ENCODE peak calls at places on chromosomes 2 and 18, in six cellular contexts. One of them, this sample, is unnamed. For H3K27me3, the result is how much of the 10 kb centered on the place peaks cover.

GRCh38 chr2:144675331-144675730 is 155.4 kb upstream of the ZEB2 start:
- DNase-seq in CD8-positive, alpha-beta memory T cell: no peak
- DNase-seq in tibial nerve: no peak
- DNase-seq in cardiac muscle cell: no peak
- DNase-seq in lung: no peak
- DNase-seq in left lung: no peak
- DNase-seq in this sample: no peak

GRCh38 chr2:218027426-218028188 is 24.8 kb upstream of the TNS1 start:
- DNase-seq in CD8-positive, alpha-beta memory T cell: no peak
- DNase-seq in tibial nerve: no peak
- DNase-seq in cardiac muscle cell: no peak
- DNase-seq in lung: no peak
- DNase-seq in left lung: no peak
- DNase-seq in this sample: no peak

GRCh38 chr2:20623241-20623640 is 27.7 kb downstream of the HS1BP3 start:
- DNase-seq in CD8-positive, alpha-beta memory T cell: no peak
- DNase-seq in tibial nerve: no peak
- DNase-seq in cardiac muscle cell: no peak
- DNase-seq in lung: no peak
- DNase-seq in left lung: peak
- DNase-seq in this sample: no peak

GRCh38 chr2:46775722-46776121 is 139.9 kb downstream of the MCFD2 start:
- DNase-seq in CD8-positive, alpha-beta memory T cell: no peak
- DNase-seq in tibial nerve: no peak
- DNase-seq in cardiac muscle cell: no peak
- DNase-seq in lung: no peak
- DNase-seq in left lung: no peak
- DNase-seq in this sample: no peak

GRCh38 chr2:39550701-39551285 is 113.7 kb upstream of the MAP4K3 start:
- DNase-seq in CD8-positive, alpha-beta memory T cell: no peak
- DNase-seq in tibial nerve: no peak
- DNase-seq in cardiac muscle cell: no peak
- DNase-seq in lung: no peak
- DNase-seq in left lung: no peak
- DNase-seq in this sample: no peak

GRCh38 chr2:42042956-42043355 is 4.9 kb upstream of the PKDCC start:
- DNase-seq in CD8-positive, alpha-beta memory T cell: no peak
- DNase-seq in tibial nerve: no peak
- DNase-seq in cardiac muscle cell: no peak
- DNase-seq in lung: no peak
- DNase-seq in left lung: no peak
- DNase-seq in this sample: no peak

GRCh38 chr2:39913648-39914456 is 134.8 kb upstream of the THUMPD2 start:
- DNase-seq in CD8-positive, alpha-beta memory T cell: no peak
- DNase-seq in tibial nerve: no peak
- DNase-seq in cardiac muscle cell: peak
- DNase-seq in lung: no peak
- DNase-seq in left lung: no peak
- DNase-seq in this sample: no peak

GRCh38 chr2:197838036-197838435 is 33.6 kb downstream of the PLCL1 start:
- DNase-seq in CD8-positive, alpha-beta memory T cell: no peak
- DNase-seq in tibial nerve: no peak
- DNase-seq in cardiac muscle cell: no peak
- DNase-seq in lung: no peak
- DNase-seq in left lung: no peak
- DNase-seq in this sample: no peak

GRCh38 chr2:121350884-121351283 is 65.9 kb upstream of the TFCP2L1 start:
- DNase-seq in CD8-positive, alpha-beta memory T cell: no peak
- DNase-seq in tibial nerve: no peak
- DNase-seq in cardiac muscle cell: no peak
- DNase-seq in lung: no peak
- DNase-seq in left lung: no peak
- DNase-seq in this sample: no peak

GRCh38 chr2:202178342-202178958 is 59.9 kb downstream of the SUMO1 start:
- DNase-seq in CD8-positive, alpha-beta memory T cell: peak
- DNase-seq in tibial nerve: peak
- DNase-seq in cardiac muscle cell: peak
- DNase-seq in lung: peak
- DNase-seq in left lung: no peak
- DNase-seq in this sample: peak

GRCh38 chr2:187098154-187098553 is 249.2 kb upstream of the ZSWIM2 start:
- DNase-seq in CD8-positive, alpha-beta memory T cell: no peak
- DNase-seq in tibial nerve: no peak
- DNase-seq in cardiac muscle cell: no peak
- DNase-seq in lung: no peak
- DNase-seq in left lung: no peak
- DNase-seq in this sample: no peak

GRCh38 chr18:24793742-24794141 is 333.3 kb downstream of the HRH4 start:
- DNase-seq in CD8-positive, alpha-beta memory T cell: no peak
- DNase-seq in tibial nerve: no peak
- DNase-seq in cardiac muscle cell: no peak
- DNase-seq in lung: no peak
- DNase-seq in left lung: no peak
- DNase-seq in this sample: no peak

GRCh38 chr2:147098946-147099345 is 745.9 kb upstream of the ACVR2A start:
- DNase-seq in CD8-positive, alpha-beta memory T cell: no peak
- DNase-seq in tibial nerve: no peak
- DNase-seq in cardiac muscle cell: no peak
- DNase-seq in lung: no peak
- DNase-seq in left lung: no peak
- DNase-seq in this sample: no peak

GRCh38 chr2:145597809-145598208 is 1077.9 kb upstream of the ZEB2 start:
- DNase-seq in CD8-positive, alpha-beta memory T cell: no peak
- DNase-seq in tibial nerve: no peak
- DNase-seq in cardiac muscle cell: no peak
- DNase-seq in lung: no peak
- DNase-seq in left lung: no peak
- DNase-seq in this sample: no peak

GRCh38 chr2:197600306-197600705 is 75.1 kb downstream of the RFTN2 start:
- DNase-seq in CD8-positive, alpha-beta memory T cell: no peak
- DNase-seq in tibial nerve: no peak
- DNase-seq in cardiac muscle cell: no peak
- DNase-seq in lung: no peak
- DNase-seq in left lung: no peak
- DNase-seq in this sample: no peak

DNA sequence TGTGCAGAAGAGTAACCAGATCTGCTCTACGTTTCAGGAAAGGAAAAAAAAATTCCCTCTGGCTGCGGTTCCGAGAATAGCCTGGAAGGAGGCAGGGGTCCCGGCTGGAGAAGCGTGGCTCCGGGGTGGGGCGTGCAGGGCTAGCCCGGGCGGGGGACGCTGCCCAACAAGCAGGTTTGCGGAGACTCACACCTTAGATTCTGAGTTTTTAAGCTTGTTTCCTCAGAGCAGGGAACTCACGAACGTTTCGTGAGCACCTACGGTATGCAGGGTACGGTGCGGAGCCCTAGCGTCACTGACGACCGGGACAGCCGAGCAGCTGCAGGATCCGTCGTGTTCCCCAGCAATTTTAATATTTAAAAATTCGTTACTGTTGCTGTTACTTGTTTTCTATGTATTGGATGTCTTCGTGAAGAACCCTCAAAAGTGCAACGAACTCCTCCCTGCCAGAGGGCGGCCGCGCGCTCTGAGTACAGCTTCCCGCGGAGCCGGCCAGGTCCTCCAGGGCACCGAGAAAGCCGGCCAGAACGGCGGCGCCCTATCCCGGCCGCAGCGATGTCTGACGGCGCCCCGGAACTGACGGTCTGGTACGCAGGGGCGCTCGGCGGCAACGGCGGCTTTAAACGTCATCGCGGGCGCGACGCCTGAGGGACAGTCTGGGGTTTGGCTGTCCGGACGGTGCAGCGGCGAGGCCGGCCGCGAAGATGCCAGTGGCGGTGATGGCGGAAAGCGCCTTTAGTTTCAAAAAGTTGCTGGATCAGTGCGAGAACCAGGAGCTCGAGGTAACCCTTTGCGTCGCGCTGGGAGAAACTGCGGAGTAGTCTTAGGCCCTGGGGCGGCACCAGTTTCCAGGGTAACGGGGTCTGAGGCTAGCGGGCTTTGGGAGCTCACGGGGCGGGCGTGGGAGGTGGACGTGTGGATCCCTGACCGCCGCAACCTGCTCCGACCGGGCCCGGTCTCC is at the start of gene COPS8:
- DNase-seq in CD8-positive, alpha-beta memory T cell: peak
- DNase-seq in tibial nerve: peak
- DNase-seq in cardiac muscle cell: peak
- DNase-seq in lung: peak
- DNase-seq in left lung: peak
- DNase-seq in this sample: peak
- H3K27ac ChIP-seq in CD8-positive, alpha-beta memory T cell: peak
- H3K27ac ChIP-seq in tibial nerve: peak
- H3K27ac ChIP-seq in cardiac muscle cell: peak
- H3K27ac ChIP-seq in lung: peak
- H3K27ac ChIP-seq in left lung: peak
- H3K27ac ChIP-seq in this sample: peak

GRCh38 chr2:176134045-176134444 is 4.5 kb downstream of the HOXD8 start:
- DNase-seq in CD8-positive, alpha-beta memory T cell: no peak
- DNase-seq in tibial nerve: no peak
- DNase-seq in cardiac muscle cell: no peak
- DNase-seq in lung: no peak
- DNase-seq in left lung: no peak
- DNase-seq in this sample: no peak

GRCh38 chr2:176132397-176133086 is 3.0 kb downstream of the HOXD8 start:
- DNase-seq in CD8-positive, alpha-beta memory T cell: no peak
- DNase-seq in tibial nerve: no peak
- DNase-seq in cardiac muscle cell: no peak
- DNase-seq in lung: no peak
- DNase-seq in left lung: no peak
- DNase-seq in this sample: no peak

GRCh38 chr2:176131617-176132396 is 2.3 kb downstream of the HOXD8 start:
- DNase-seq in CD8-positive, alpha-beta memory T cell: no peak
- DNase-seq in tibial nerve: no peak
- DNase-seq in cardiac muscle cell: no peak
- DNase-seq in lung: no peak
- DNase-seq in left lung: no peak
- DNase-seq in this sample: no peak

GRCh38 chr2:176134978-176135575 is 5.6 kb downstream of the HOXD8 start:
- DNase-seq in CD8-positive, alpha-beta memory T cell: no peak
- DNase-seq in tibial nerve: no peak
- DNase-seq in cardiac muscle cell: no peak
- DNase-seq in lung: no peak
- DNase-seq in left lung: no peak
- DNase-seq in this sample: no peak

DNA sequence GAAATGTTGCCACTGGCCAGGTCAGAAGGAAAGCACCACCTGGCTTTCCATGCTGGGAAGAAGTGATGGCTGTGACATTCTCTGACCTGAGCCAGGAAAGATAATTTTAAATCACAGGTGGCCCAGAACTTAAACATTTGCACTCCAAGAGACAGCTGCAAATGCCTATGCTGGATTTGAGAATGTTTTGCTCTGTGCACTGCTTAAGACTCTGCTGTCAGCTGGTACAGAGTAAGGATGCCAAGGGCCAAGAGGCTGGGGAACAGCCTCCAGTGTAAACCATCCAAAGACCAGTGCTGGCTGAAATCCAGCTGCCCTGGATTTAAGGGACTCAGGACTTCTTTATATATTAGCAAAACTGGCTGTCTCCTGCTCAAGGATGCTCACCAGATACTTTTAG is 3.9 kb downstream of the HOXD8 start:
- DNase-seq in CD8-positive, alpha-beta memory T cell: no peak
- DNase-seq in tibial nerve: no peak
- DNase-seq in cardiac muscle cell: no peak
- DNase-seq in lung: no peak
- DNase-seq in left lung: no peak
- DNase-seq in this sample: no peak
- H3K27me3 ChIP-seq in CD8-positive, alpha-beta memory T cell: half or more
- H3K27me3 ChIP-seq in tibial nerve: half or more
- H3K27me3 ChIP-seq in cardiac muscle cell: half or more
- H3K27me3 ChIP-seq in lung: under half
- H3K27me3 ChIP-seq in left lung: half or more
- H3K27me3 ChIP-seq in this sample: under half

DNA sequence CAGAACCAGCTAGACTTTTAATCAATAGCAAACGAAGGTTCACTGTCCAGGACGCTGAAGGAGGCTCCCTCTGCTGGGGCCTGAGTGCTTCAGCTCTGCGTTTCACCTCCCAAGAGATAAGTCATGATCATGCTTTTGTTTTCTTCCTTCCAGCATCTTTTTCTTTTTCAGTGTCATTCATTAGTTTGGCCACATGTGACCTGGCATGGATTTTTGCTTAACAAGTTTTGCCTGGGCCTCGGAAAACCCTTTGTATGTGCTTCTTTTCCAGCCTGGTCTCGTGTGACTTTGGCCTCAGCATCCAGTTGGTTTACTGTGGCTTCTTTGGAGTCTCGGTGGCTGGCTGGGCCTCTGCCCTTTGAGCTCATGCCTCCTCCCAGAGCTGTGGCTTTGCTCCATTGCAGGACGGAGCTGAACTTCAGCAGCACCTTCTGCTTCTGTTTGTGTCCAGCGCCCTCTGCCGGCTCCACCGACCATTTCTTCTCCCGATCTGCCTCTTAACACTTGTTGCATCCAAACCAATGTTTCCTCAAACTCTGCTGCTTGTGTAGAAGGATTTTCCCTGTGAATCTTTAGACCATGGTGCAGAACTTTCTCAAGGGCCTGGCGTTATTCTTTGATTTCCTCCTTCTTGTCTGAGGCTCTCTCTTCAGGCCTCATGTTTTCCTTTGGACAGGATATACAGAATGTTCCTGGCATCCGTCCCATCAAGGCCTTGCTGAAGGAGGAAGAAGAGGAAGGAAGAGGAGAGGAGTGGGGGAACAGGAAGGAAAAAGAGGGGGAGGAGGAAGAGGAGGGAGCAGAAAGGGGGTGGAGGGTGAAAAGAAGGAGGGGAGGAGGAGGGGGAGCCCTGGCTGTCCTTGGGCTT is 23.6 kb upstream of the HES6 start:
- DNase-seq in CD8-positive, alpha-beta memory T cell: peak
- DNase-seq in tibial nerve: peak
- DNase-seq in cardiac muscle cell: peak
- DNase-seq in lung: peak
- DNase-seq in left lung: peak
- DNase-seq in this sample: peak
- H3K27ac ChIP-seq in CD8-positive, alpha-beta memory T cell: no peak
- H3K27ac ChIP-seq in tibial nerve: peak
- H3K27ac ChIP-seq in cardiac muscle cell: no peak
- H3K27ac ChIP-seq in lung: no peak
- H3K27ac ChIP-seq in left lung: peak
- H3K27ac ChIP-seq in this sample: peak

GRCh38 chr2:44894058-44894457 is 47.4 kb upstream of the SIX3 start:
- DNase-seq in CD8-positive, alpha-beta memory T cell: no peak
- DNase-seq in tibial nerve: no peak
- DNase-seq in cardiac muscle cell: no peak
- DNase-seq in lung: no peak
- DNase-seq in left lung: no peak
- DNase-seq in this sample: no peak

GRCh38 chr2:44895061-44895460 is 46.4 kb upstream of the SIX3 start:
- DNase-seq in CD8-positive, alpha-beta memory T cell: no peak
- DNase-seq in tibial nerve: no peak
- DNase-seq in cardiac muscle cell: no peak
- DNase-seq in lung: no peak
- DNase-seq in left lung: no peak
- DNase-seq in this sample: no peak

GRCh38 chr2:44902767-44903166 is 38.7 kb upstream of the SIX3 start:
- DNase-seq in CD8-positive, alpha-beta memory T cell: no peak
- DNase-seq in tibial nerve: no peak
- DNase-seq in cardiac muscle cell: no peak
- DNase-seq in lung: no peak
- DNase-seq in left lung: no peak
- DNase-seq in this sample: no peak

GRCh38 chr2:44902178-44902577 is 39.3 kb upstream of the SIX3 start:
- DNase-seq in CD8-positive, alpha-beta memory T cell: no peak
- DNase-seq in tibial nerve: no peak
- DNase-seq in cardiac muscle cell: no peak
- DNase-seq in lung: no peak
- DNase-seq in left lung: no peak
- DNase-seq in this sample: no peak

GRCh38 chr2:44897406-44897805 is 44.1 kb upstream of the SIX3 start:
- DNase-seq in CD8-positive, alpha-beta memory T cell: no peak
- DNase-seq in tibial nerve: no peak
- DNase-seq in cardiac muscle cell: no peak
- DNase-seq in lung: no peak
- DNase-seq in left lung: no peak
- DNase-seq in this sample: no peak
- H3K27me3 ChIP-seq in CD8-positive, alpha-beta memory T cell: under half
- H3K27me3 ChIP-seq in tibial nerve: under half
- H3K27me3 ChIP-seq in cardiac muscle cell: under half
- H3K27me3 ChIP-seq in lung: under half
- H3K27me3 ChIP-seq in left lung: under half
- H3K27me3 ChIP-seq in this sample: under half